ENCODE peak calls at places on chromosome 17, in seven cellular contexts. X, L, V, M, O, Z and W are unnamed samples.
A peak's percentile ranks its signal among the peaks of the same experiment; 100 is the strongest.

GRCh38 chr17:39400547-39401411 is 647 bp downstream of the FBXL20 start:
- DNase-seq in X (no peak), L (no peak), V (no peak), M (no peak), O (no peak), Z (no peak), W (no peak)

GRCh38 chr17:45742251-45742650 is 41.9 kb upstream of the CRHR1 start:
- DNase-seq in X (no peak), L (no peak), V (no peak), M (no peak), O (no peak), Z (no peak), W (no peak)

GRCh38 chr17:348692-349425 is 3.7 kb downstream of the RPH3AL start:
- DNase-seq in X (no peak), L (peak; percentile 79), V (no peak), M (no peak), O (peak; percentile 56), Z (peak; percentile 70), W (peak; percentile 21)

GRCh38 chr17:48026503-48027321 is 10.9 kb downstream of the COPZ2 start:
- DNase-seq in X (peak; percentile 86), L (peak; percentile 92), V (peak; percentile 88), M (peak; percentile 28), O (peak; percentile 92), Z (peak; percentile 78), W (peak; percentile 90)

GRCh38 chr17:75756451-75757085 is 8.4 kb downstream of the GALK1 start:
- DNase-seq in X (no peak), L (no peak), V (no peak), M (no peak), O (no peak), Z (no peak), W (no peak)

GRCh38 chr17:67386965-67387551 is 10.0 kb downstream of the PITPNC1 start:
- DNase-seq in X (no peak), L (peak; percentile 69), V (peak; percentile 55), M (no peak), O (peak; percentile 67), Z (no peak), W (no peak)

GRCh38 chr17:48134912-48135480 is 27.4 kb downstream of the SNX11 start:
- DNase-seq in X (no peak), L (no peak), V (no peak), M (no peak), O (no peak), Z (no peak), W (no peak)

GRCh38 chr17:57104461-57105175 is 19.6 kb downstream of the AKAP1 start:
- DNase-seq in X (no peak), L (no peak), V (peak; percentile 58), M (no peak), O (no peak), Z (no peak), W (no peak)

GRCh38 chr17:48024149-48025039 is 13.2 kb downstream of the COPZ2 start:
- DNase-seq in X (peak; percentile 39), L (no peak), V (no peak), M (no peak), O (peak; percentile 56), Z (no peak), W (peak; percentile 40)

GRCh38 chr17:47099987-47100711 is 88.9 kb downstream of the CDC27 start:
- DNase-seq in X (peak; percentile 97), L (peak; percentile 95), V (peak; percentile 84), M (peak; percentile 44), O (peak; percentile 97), Z (peak; percentile 90), W (peak; percentile 94)

GRCh38 chr17:146546-146945 is 9.2 kb downstream of the SCGB1C2 start:
- DNase-seq in X (peak; percentile 9), L (no peak), V (no peak), M (no peak), O (no peak), Z (no peak), W (no peak)

GRCh38 chr17:44599298-44600175 is 42.3 kb downstream of the FZD2 start:
- DNase-seq in X (peak; percentile 85), L (peak; percentile 81), V (peak; percentile 99), M (peak; percentile 3), O (peak; percentile 90), Z (peak; percentile 38), W (no peak)

GRCh38 chr17:4747847-4748246 is 8.1 kb upstream of the CXCL16 start:
- DNase-seq in X (no peak), L (no peak), V (no peak), M (no peak), O (no peak), Z (no peak), W (no peak)

GRCh38 chr17:44069974-44070454 is 521 bp upstream of the G6PC3 start:
- DNase-seq in X (no peak), L (no peak), V (no peak), M (no peak), O (peak; percentile 29), Z (no peak), W (no peak)

GRCh38 chr17:19364699-19365498 is 2.4 kb upstream of the B9D1 start:
- DNase-seq in X (no peak), L (no peak), V (no peak), M (no peak), O (no peak), Z (no peak), W (no peak)

GRCh38 chr17:62648247-62648953 is 20.9 kb downstream of the MRC2 start:
- DNase-seq in X (no peak), L (no peak), V (peak; percentile 29), M (no peak), O (peak; percentile 57), Z (no peak), W (no peak)

GRCh38 chr17:8900626-8901585 is 33.4 kb upstream of the PIK3R6 start:
- DNase-seq in X (no peak), L (no peak), V (no peak), M (no peak), O (no peak), Z (no peak), W (no peak)

GRCh38 chr17:10875984-10876555 is 38.2 kb upstream of the PIRT start:
- DNase-seq in X (peak; percentile 20), L (peak; percentile 68), V (peak; percentile 17), M (no peak), O (peak; percentile 40), Z (no peak), W (peak; percentile 41)

GRCh38 chr17:64983708-64984107 is 64.4 kb upstream of the LRRC37A3 start:
- DNase-seq in X (no peak), L (no peak), V (no peak), M (no peak), O (no peak), Z (no peak), W (no peak)

GRCh38 chr17:77356109-77356689 is 215.4 kb downstream of the SEC14L1 start:
- DNase-seq in X (peak; percentile 14), L (peak; percentile 16), V (no peak), M (no peak), O (no peak), Z (peak; percentile 10), W (peak; percentile 7)

GRCh38 chr17:60107526-60108257 is 29.0 kb upstream of the HEATR6 start:
- DNase-seq in X (no peak), L (no peak), V (no peak), M (no peak), O (no peak), Z (no peak), W (no peak)

DNA sequence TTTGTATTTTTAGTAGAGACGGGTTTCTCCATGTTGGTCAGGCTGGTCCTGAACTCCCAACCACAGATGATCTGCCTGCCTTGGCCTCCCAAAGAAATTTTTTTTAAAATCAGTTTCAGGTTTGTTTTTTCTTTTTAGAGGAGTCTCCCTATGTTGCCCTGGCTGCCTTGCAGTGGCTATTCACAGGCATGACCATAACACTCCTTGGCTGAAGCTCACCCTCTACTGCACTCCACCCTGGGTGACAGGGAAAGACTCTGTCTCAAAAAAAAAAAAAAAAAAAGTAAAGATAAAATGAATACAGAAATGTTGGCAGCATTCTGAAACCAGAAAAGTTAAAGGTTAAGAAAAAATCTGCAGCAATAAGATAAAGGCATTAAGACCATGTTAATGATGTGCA is 15.1 kb downstream of the YWHAE start:
- DNase-seq in X (no peak), L (no peak), V (no peak), M (no peak), O (no peak), Z (no peak), W (no peak)
- H3K4me1 ChIP-seq in X (peaks cover 21% of the 10 kb centered on the region), L (peaks cover 69% of the 10 kb centered on the region), V (peaks cover 11% of the 10 kb centered on the region), M (peaks cover 100% of the 10 kb centered on the region), O (peaks cover 36% of the 10 kb centered on the region), Z (peaks cover 20% of the 10 kb centered on the region), W (peaks cover 98% of the 10 kb centered on the region)

DNA sequence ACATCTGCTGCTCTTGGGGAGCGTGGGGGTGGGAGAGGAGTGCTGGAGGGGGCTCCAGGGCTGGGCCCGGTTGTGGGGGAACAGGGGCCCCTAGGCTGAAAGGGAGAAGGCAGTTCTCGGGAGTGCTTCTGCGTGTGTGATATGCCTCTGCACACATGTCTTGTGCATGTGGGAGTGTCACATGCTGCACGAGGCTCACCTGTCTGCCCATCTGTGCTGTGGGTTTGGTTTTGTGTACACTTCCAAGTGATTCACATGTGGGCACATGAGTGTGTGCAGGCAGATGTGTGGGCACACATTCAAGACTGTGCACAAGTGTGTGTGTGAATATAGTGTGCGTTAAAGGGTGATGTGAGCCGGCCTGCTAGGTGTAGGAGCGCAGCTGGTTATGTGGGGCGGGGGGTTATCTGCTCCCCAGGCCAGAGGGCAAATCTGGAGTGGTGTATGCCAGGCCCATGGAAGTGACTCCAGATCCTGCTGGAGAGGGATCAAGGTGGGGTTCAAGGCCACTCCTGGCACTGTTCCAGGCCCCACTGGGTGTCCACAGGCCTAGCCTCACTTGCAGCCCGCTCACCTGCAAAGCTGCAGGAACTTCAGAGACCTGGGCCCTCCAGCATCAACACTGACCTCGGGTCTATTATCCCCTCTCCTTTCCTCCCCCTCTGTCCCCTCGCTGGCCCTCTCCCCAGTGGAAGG is 3.8 kb upstream of the BAHCC1 start:
- DNase-seq in X (no peak), L (no peak), V (no peak), M (no peak), O (peak; percentile 81), Z (no peak), W (peak; percentile 45)
- TF ChIP-seq CTCF in X (no peak), L (no peak), V (no peak), M (no peak), O (no peak), Z (no peak), W (no peak)

GRCh38 chr17:78840780-78841611 is at the start of gene USP36:
- DNase-seq in X (peak; percentile 100), L (peak; percentile 100), V (peak; percentile 99), M (peak; percentile 92), O (peak; percentile 100), Z (peak; percentile 99), W (peak; percentile 99)
- TF ChIP-seq POLR2A in X (peak; percentile 97), L (no peak), V (peak; percentile 87), M (no peak), O (peak; percentile 98), Z (peak; percentile 96), W (peak; percentile 47)

DNA sequence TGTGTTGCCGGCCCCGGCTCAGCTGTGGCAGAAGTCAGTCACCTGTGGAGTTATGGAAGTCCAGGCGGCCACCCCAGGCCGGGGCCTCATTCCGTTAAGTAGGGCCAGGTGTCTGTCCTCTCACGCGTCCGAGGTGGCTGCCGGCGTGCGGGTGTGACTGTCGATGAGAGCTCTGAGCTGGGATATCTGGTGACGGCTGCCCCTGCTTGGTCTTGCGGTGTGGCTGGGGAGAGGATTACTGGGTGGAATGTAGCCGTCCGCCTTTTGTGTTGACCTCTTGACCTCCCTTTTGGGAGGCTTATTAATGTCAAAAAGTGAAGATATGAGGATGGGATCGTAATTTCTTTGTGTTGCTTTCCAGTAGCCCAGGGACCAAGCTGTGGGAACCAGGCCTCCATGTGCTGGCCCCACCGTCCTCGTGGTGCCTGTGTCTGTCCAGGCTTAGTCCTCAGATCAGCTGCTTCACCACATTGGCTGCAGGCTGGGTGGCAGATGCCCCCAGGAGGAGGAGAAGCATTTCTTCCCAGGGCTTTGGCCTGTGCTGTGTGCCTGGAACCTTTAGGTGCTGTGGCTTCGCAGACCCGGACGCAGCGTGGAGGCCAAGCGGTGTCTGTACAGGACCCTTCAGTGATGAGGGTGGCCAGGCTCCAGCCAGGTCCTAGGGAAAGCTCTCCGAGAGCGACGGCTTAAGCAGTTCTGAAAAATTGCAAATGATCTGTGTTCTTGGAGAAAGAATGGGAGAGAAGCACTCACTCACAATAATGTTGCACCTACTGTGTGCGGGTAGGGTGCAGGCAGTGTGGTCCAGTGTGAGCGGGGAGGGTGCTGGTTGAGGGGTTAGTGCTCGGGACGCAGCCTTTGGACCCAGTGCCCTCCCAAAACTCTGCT is 23.2 kb upstream of the ZNF750 start:
- DNase-seq in X (no peak), L (no peak), V (no peak), M (no peak), O (no peak), Z (no peak), W (peak; percentile 9)
- H3K4me1 ChIP-seq in X (no peaks in the 10 kb centered on the region), L (peaks cover 19% of the 10 kb centered on the region), V (peaks cover 32% of the 10 kb centered on the region), M (peaks cover 91% of the 10 kb centered on the region), O (peaks cover 4% of the 10 kb centered on the region), Z (peaks cover 35% of the 10 kb centered on the region), W (peaks cover 71% of the 10 kb centered on the region)